ENCODE peak calls at places on chromosomes 3 and 15, in nine cellular contexts. L, H, Y, I, T, M, E, O and D are unnamed samples.

GRCh38 chr3:74562528-74563190 is 51.8 kb downstream of the CNTN3 start:
- DNase-seq in L (no peak), H (no peak), Y (no peak), I (no peak), T (no peak), M (peak; percentile 50), E (no peak), O (no peak), D (peak; percentile 1)

GRCh38 chr15:72227192-72227586 is 3.8 kb downstream of the PKM start:
- DNase-seq in L (peak; percentile 11), H (no peak), Y (no peak), I (peak; percentile 81), T (no peak), M (peak; percentile 97), E (no peak), O (peak; percentile 93), D (no peak)

GRCh38 chr3:169116056-169116693 is 547.3 kb downstream of the MECOM start:
- DNase-seq in L (no peak), H (no peak), Y (no peak), I (no peak), T (no peak), M (no peak), E (no peak), O (no peak), D (no peak)

GRCh38 chr3:72446406-72447058 is 401.7 kb downstream of the SHQ1 start:
- DNase-seq in L (peak; percentile 43), H (peak; percentile 7), Y (no peak), I (peak; percentile 70), T (peak; percentile 43), M (peak; percentile 43), E (peak; percentile 24), O (peak; percentile 41), D (no peak)

GRCh38 chr3:53591646-53592045 is 97.2 kb downstream of the CACNA1D start:
- DNase-seq in L (no peak), H (no peak), Y (no peak), I (no peak), T (no peak), M (no peak), E (no peak), O (no peak), D (no peak)

GRCh38 chr3:68129065-68129464 is 474.7 kb upstream of the SUCLG2 start:
- DNase-seq in L (no peak), H (no peak), Y (no peak), I (no peak), T (no peak), M (no peak), E (no peak), O (no peak), D (no peak)

GRCh38 chr3:21901504-21901903 is 150.5 kb upstream of the ZNF385D start:
- DNase-seq in L (no peak), H (no peak), Y (no peak), I (no peak), T (no peak), M (peak; percentile 65), E (no peak), O (no peak), D (no peak)

GRCh38 chr15:82066455-82066854 is 20.6 kb upstream of the MEX3B start:
- DNase-seq in L (no peak), H (no peak), Y (no peak), I (no peak), T (no peak), M (no peak), E (no peak), O (no peak), D (no peak)

GRCh38 chr3:124829819-124830554 is 57.2 kb downstream of the ITGB5 start:
- DNase-seq in L (no peak), H (no peak), Y (no peak), I (no peak), T (no peak), M (no peak), E (peak; percentile 43), O (peak; percentile 28), D (no peak)

GRCh38 chr3:64872385-64872784 is 184.6 kb upstream of the ADAMTS9 start:
- DNase-seq in L (no peak), H (no peak), Y (no peak), I (no peak), T (no peak), M (no peak), E (no peak), O (no peak), D (no peak)

GRCh38 chr15:25465835-25466234 is 27.0 kb upstream of the UBE3A start:
- DNase-seq in L (no peak), H (no peak), Y (peak; percentile 81), I (no peak), T (no peak), M (peak; percentile 10), E (no peak), O (no peak), D (no peak)

GRCh38 chr3:23490459-23490858 is 287.3 kb downstream of the UBE2E2 start:
- DNase-seq in L (no peak), H (no peak), Y (no peak), I (no peak), T (no peak), M (peak; percentile 81), E (no peak), O (peak; percentile 81), D (no peak)

GRCh38 chr15:47820780-47821319 is 103.5 kb downstream of the SEMA6D start:
- DNase-seq in L (no peak), H (no peak), Y (no peak), I (no peak), T (peak; percentile 56), M (peak; percentile 93), E (peak; percentile 27), O (no peak), D (no peak)

GRCh38 chr3:52532517-52532837 is 1.2 kb downstream of the NT5DC2 start:
- DNase-seq in L (peak; percentile 56), H (peak; percentile 44), Y (no peak), I (peak; percentile 49), T (no peak), M (peak; percentile 55), E (no peak), O (peak; percentile 80), D (peak; percentile 70)

GRCh38 chr15:74983725-74984231 is 11.6 kb upstream of the SCAMP5 start:
- DNase-seq in L (no peak), H (no peak), Y (no peak), I (peak; percentile 68), T (no peak), M (peak; percentile 72), E (no peak), O (peak; percentile 51), D (no peak)

GRCh38 chr3:10194328-10195071 is 29.8 kb downstream of the IRAK2 start:
- DNase-seq in L (peak; percentile 77), H (peak; percentile 44), Y (no peak), I (peak; percentile 71), T (no peak), M (peak; percentile 95), E (peak; percentile 78), O (no peak), D (no peak)

GRCh38 chr3:111069974-111070751 is 1.5 kb upstream of the NECTIN3 start:
- DNase-seq in L (no peak), H (no peak), Y (no peak), I (no peak), T (peak; percentile 39), M (no peak), E (peak; percentile 57), O (peak; percentile 42), D (peak; percentile 31)

GRCh38 chr3:133649486-133650068 is 12.2 kb downstream of the TOPBP1 start:
- DNase-seq in L (no peak), H (no peak), Y (no peak), I (no peak), T (no peak), M (no peak), E (no peak), O (no peak), D (no peak)

GRCh38 chr15:38708672-38709188 is 144.1 kb upstream of the RASGRP1 start:
- DNase-seq in L (no peak), H (no peak), Y (no peak), I (no peak), T (no peak), M (no peak), E (no peak), O (peak; percentile 17), D (no peak)

GRCh38 chr15:58057559-58057958 is 8.0 kb downstream of the ALDH1A2 start:
- DNase-seq in L (no peak), H (no peak), Y (no peak), I (no peak), T (no peak), M (peak; percentile 57), E (no peak), O (no peak), D (no peak)

GRCh38 chr3:161291191-161291901 is 70.2 kb downstream of the NMD3 start:
- DNase-seq in L (no peak), H (no peak), Y (peak; percentile 91), I (no peak), T (no peak), M (peak; percentile 80), E (no peak), O (no peak), D (no peak)

GRCh38 chr3:182303169-182303568 is 490.1 kb upstream of the ATP11B start:
- DNase-seq in L (no peak), H (no peak), Y (no peak), I (no peak), T (no peak), M (no peak), E (peak; percentile 67), O (no peak), D (no peak)

GRCh38 chr15:43404130-43404529 is 33.2 kb downstream of the TUBGCP4 start:
- DNase-seq in L (no peak), H (no peak), Y (no peak), I (no peak), T (no peak), M (no peak), E (peak; percentile 27), O (no peak), D (no peak)

GRCh38 chr3:73694988-73695757 is 70.4 kb upstream of the PDZRN3 start:
- DNase-seq in L (no peak), H (no peak), Y (no peak), I (no peak), T (no peak), M (no peak), E (no peak), O (no peak), D (no peak)

GRCh38 chr15:92316586-92317295 is 76.9 kb upstream of the ST8SIA2 start:
- DNase-seq in L (no peak), H (no peak), Y (no peak), I (no peak), T (no peak), M (no peak), E (no peak), O (no peak), D (no peak)

GRCh38 chr3:98333989-98334606 is 19.6 kb upstream of the OR5K4 start:
- DNase-seq in L (no peak), H (no peak), Y (no peak), I (no peak), T (no peak), M (no peak), E (no peak), O (no peak), D (no peak)

GRCh38 chr15:31130576-31131237 is 29.2 kb upstream of the TRPM1 start:
- DNase-seq in L (no peak), H (no peak), Y (no peak), I (no peak), T (no peak), M (no peak), E (no peak), O (no peak), D (no peak)

GRCh38 chr3:11734-12133 is 184.8 kb upstream of the CHL1 start:
- DNase-seq in L (no peak), H (no peak), Y (no peak), I (peak; percentile 16), T (peak; percentile 53), M (no peak), E (peak; percentile 10), O (no peak), D (peak; percentile 51)

GRCh38 chr15:34297059-34297458 is 40.5 kb downstream of the SLC12A6 start:
- DNase-seq in L (no peak), H (no peak), Y (no peak), I (no peak), T (no peak), M (no peak), E (no peak), O (peak; percentile 5), D (no peak)

GRCh38 chr15:90062023-90062728 is 40.1 kb downstream of the IDH2 start:
- DNase-seq in L (no peak), H (peak; percentile 11), Y (peak; percentile 89), I (peak; percentile 62), T (peak; percentile 49), M (peak; percentile 83), E (peak; percentile 61), O (no peak), D (no peak)

GRCh38 chr15:42151736-42152135 is 4.7 kb downstream of the PLA2G4F start:
- DNase-seq in L (no peak), H (no peak), Y (no peak), I (no peak), T (no peak), M (no peak), E (no peak), O (no peak), D (no peak)